ENCODE peak calls at places on chromosomes 5 and 9, in seven cellular contexts. B, O, E, V, A, U and J are unnamed samples. For H3K4me1, the result is how much of the 10 kb centered on the place peaks cover.

GRCh38 chr9:65409471-65409980 is 124.5 kb upstream of the FOXD4L5 start:
- DNase-seq in A (no peak), B (no peak), O (no peak), V (no peak), E (no peak), U (no peak), J (no peak)

GRCh38 chr9:132584616-132585560 is 2.5 kb downstream of the BARHL1 start:
- DNase-seq in V (no peak), O (no peak), E (no peak), B (no peak), A (peak), U (peak), J (no peak)

GRCh38 chr9:37996812-37997202 is 72.2 kb downstream of the SHB start:
- DNase-seq in A (no peak), U (no peak), B (no peak), E (no peak), V (no peak), O (no peak), J (no peak)

GRCh38 chr5:122076023-122076422 is 2.0 kb downstream of the LOX start:
- DNase-seq in V (no peak), U (no peak), O (no peak), E (peak), B (no peak), A (peak), J (no peak)

GRCh38 chr5:59540366-59540765 is 353.2 kb downstream of the PDE4D start:
- DNase-seq in B (no peak), U (no peak), A (no peak), V (no peak), O (no peak), E (no peak), J (no peak)

GRCh38 chr9:96344458-96345180 is 38.9 kb downstream of the SLC35D2 start:
- DNase-seq in V (peak), B (peak), E (peak), A (peak), U (peak), O (no peak), J (no peak)

GRCh38 chr5:158123595-158123994 is 264.6 kb upstream of the CLINT1 start:
- DNase-seq in E (no peak), O (no peak), U (no peak), V (no peak), B (no peak), A (no peak), J (no peak)

GRCh38 chr9:133691659-133692363 is 46.3 kb downstream of the SARDH start:
- DNase-seq in O (no peak), U (peak), B (no peak), A (peak), V (no peak), E (no peak), J (no peak)

GRCh38 chr5:156991714-156992113 is 28.7 kb upstream of the TIMD4 start:
- DNase-seq in U (no peak), V (no peak), B (no peak), A (no peak), E (no peak), O (no peak), J (no peak)

GRCh38 chr5:180253036-180253824 is 38.7 kb downstream of the MAPK9 start:
- DNase-seq in V (no peak), O (no peak), U (no peak), E (peak), A (no peak), B (no peak), J (no peak)

GRCh38 chr9:127931092-127931881 is 710 bp upstream of the PIP5KL1 start:
- DNase-seq in O (no peak), E (no peak), B (no peak), A (peak), U (peak), V (no peak), J (no peak)

GRCh38 chr9:127927457-127928231 is 2.9 kb downstream of the PIP5KL1 start:
- DNase-seq in U (no peak), B (no peak), V (no peak), E (peak), A (no peak), O (peak), J (peak)

GRCh38 chr9:127929044-127929979 is 1.3 kb downstream of the PIP5KL1 start:
- DNase-seq in E (no peak), A (no peak), O (no peak), V (no peak), B (no peak), U (no peak), J (no peak)

GRCh38 chr9:127928232-127929043 is 2.1 kb downstream of the PIP5KL1 start:
- DNase-seq in B (no peak), A (no peak), V (no peak), E (no peak), O (no peak), U (no peak), J (no peak)

GRCh38 chr9:127930298-127931091 is at the start of gene PIP5KL1:
- DNase-seq in E (peak), O (peak), B (peak), U (peak), A (peak), V (peak), J (peak)
- H3K27ac ChIP-seq in E (peak), O (peak), B (no peak), U (peak), A (no peak), V (no peak), J (no peak)

GRCh38 chr9:79011461-79011860 is 560.3 kb upstream of the TLE4 start:
- DNase-seq in V (no peak), U (no peak), A (no peak), E (no peak), B (no peak), O (no peak), J (no peak)
- H3K4me1 ChIP-seq in V (under half), U (under half), A (under half), E (under half), B (under half), O (under half), J (under half)

DNA sequence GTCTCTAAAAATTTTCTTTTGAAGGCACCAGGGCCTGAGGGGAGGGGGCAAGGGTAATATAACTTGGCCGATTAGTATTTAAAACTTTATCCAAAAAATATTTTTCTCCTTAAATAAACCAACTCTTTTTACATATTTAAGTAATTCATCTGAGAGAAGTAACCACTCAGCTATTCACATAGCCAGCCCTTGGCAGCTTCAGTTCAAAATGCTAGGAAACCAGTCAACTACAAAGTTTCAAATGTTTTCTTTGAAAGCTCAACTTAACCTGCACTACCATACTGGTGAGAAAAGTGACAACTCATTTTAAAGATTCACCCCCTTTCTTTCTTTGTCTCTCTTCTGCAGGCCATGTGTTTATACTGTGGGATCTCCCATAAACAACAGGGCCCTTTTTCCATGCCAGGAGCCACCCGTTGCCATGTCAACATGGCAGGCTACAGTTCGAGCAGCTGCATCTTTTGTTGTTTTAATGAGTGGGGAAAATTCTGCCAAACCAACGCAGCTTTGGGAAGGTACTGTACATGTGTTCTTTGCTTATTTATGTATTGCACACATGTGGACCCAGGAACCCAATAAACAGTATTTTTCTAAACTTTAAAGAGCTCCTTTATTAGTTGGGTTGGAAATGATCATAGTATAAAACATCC is 46.3 kb downstream of the AOPEP start:
- DNase-seq in A (no peak), E (no peak), O (no peak), B (no peak), U (peak), V (no peak), J (no peak)
- H3K4me3 ChIP-seq in A (no peak), E (no peak), O (no peak), B (no peak), U (no peak), V (no peak), J (no peak)

GRCh38 chr9:89433826-89434225 is 64.1 kb downstream of the SEMA4D start:
- DNase-seq in B (peak), A (peak), O (no peak), U (peak), V (no peak), E (no peak), J (no peak)
- H3K27ac ChIP-seq in B (no peak), A (no peak), O (no peak), U (no peak), V (no peak), E (no peak), J (no peak)

GRCh38 chr5:148805323-148806290 is 20.8 kb upstream of the ADRB2 start:
- DNase-seq in E (peak), O (no peak), U (peak), A (no peak), B (peak), V (no peak), J (no peak)
- H3K4me1 ChIP-seq in E (under half), O (under half), U (under half), A (half or more), B (under half), V (under half), J (under half)

GRCh38 chr5:16550316-16550952 is 66.4 kb downstream of the RETREG1 start:
- DNase-seq in U (peak), E (peak), V (no peak), A (peak), B (no peak), O (no peak), J (peak)
- H3K4me3 ChIP-seq in U (no peak), E (no peak), V (no peak), A (no peak), B (peak), O (no peak), J (no peak)

DNA sequence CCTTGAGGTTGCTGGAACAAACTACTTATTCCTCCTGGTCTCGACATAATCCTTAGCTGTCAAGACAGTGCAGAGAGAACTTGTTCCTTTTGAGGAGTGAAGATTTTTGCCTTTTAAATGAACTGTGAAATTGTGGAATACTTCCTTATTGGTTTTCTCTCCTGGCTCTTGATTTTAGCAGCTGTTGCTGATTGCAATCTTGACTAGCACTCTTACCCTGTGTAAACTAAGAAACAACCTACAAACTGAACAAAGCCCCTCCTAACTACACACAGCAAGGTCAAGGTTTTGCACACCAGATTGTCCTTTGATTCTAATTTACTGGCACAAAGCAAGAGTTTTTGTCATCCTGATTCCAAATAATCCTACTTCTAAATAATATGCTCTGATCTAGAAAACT is 84.0 kb upstream of the GOLGA1 start:
- DNase-seq in E (no peak), A (no peak), O (no peak), U (no peak), V (no peak), B (no peak), J (no peak)
- H3K27ac ChIP-seq in E (no peak), A (no peak), O (no peak), U (no peak), V (no peak), B (no peak), J (no peak)

DNA sequence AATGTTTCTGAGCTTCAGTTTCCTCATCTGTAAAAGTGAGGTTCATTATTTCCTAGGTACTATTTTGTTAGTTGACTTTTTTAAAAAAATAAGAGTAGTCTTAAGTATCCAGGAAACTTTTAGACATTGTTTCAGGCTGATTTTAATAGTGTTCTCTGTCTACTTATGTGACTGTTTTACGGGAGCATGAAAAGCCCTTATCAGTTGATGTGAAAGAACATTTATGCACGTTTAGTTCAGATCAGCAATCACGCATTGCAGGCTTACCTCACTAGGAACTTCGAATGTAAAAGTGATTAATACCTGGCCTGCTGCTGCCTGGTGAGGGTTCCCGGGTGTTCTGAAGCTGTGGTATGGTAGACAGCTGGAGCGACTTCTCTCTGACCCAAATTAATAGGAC is 8.1 kb downstream of the SNX18 start:
- DNase-seq in V (no peak), B (no peak), A (no peak), U (no peak), E (no peak), O (no peak), J (no peak)
- H3K4me1 ChIP-seq in V (under half), B (half or more), A (half or more), U (under half), E (under half), O (half or more), J (under half)

GRCh38 chr9:91154686-91155085 is 207.0 kb downstream of the AUH start:
- DNase-seq in E (no peak), B (no peak), U (no peak), A (no peak), V (no peak), O (no peak), J (no peak)

GRCh38 chr9:91150273-91151013 is 211.3 kb downstream of the AUH start:
- DNase-seq in A (no peak), V (no peak), B (no peak), E (no peak), O (no peak), U (no peak), J (no peak)

GRCh38 chr9:91148306-91148705 is 213.4 kb downstream of the AUH start:
- DNase-seq in O (no peak), V (no peak), U (no peak), E (peak), B (no peak), A (no peak), J (no peak)

GRCh38 chr9:91151741-91152095 is 210.0 kb downstream of the AUH start:
- DNase-seq in U (no peak), B (no peak), E (no peak), O (no peak), A (no peak), V (no peak), J (no peak)

GRCh38 chr9:91151014-91151740 is 210.5 kb downstream of the AUH start:
- DNase-seq in A (peak), V (no peak), E (peak), U (peak), O (no peak), B (no peak), J (peak)
- H3K4me3 ChIP-seq in A (no peak), V (no peak), E (no peak), U (no peak), O (peak), B (no peak), J (peak)

GRCh38 chr9:2691626-2692025 is 25.7 kb upstream of the KCNV2 start:
- DNase-seq in A (peak), E (no peak), B (no peak), V (no peak), O (no peak), U (peak), J (no peak)
- H3K27ac ChIP-seq in A (no peak), E (no peak), B (no peak), V (no peak), O (no peak), U (no peak), J (no peak)